ENCODE peak calls at places on chromosomes 12 and 14, in nine cellular contexts. One of them, this sample, is unnamed.

GRCh38 chr12:72053604-72054003 is 115.0 kb downstream of the TPH2 start:
- DNase-seq in glutamatergic neuron: no peak
- DNase-seq in GM12878: no peak
- DNase-seq in WTC11: no peak
- DNase-seq in PC-9: no peak
- DNase-seq in lower lobe of right lung: no peak
- DNase-seq in tibial artery: no peak
- DNase-seq in IMR-90: no peak
- DNase-seq in Caco-2: peak
- DNase-seq in this sample: no peak

GRCh38 chr12:74624206-74624605 is 86.6 kb downstream of the ATXN7L3B start:
- DNase-seq in lower lobe of right lung: no peak
- DNase-seq in glutamatergic neuron: no peak
- DNase-seq in Caco-2: no peak
- DNase-seq in PC-9: no peak
- DNase-seq in tibial artery: no peak
- DNase-seq in WTC11: no peak
- DNase-seq in GM12878: no peak
- DNase-seq in IMR-90: no peak
- DNase-seq in this sample: no peak

GRCh38 chr12:57985685-57986084 is 44.3 kb downstream of the ATP23 start:
- DNase-seq in PC-9: no peak
- DNase-seq in IMR-90: no peak
- DNase-seq in tibial artery: no peak
- DNase-seq in lower lobe of right lung: no peak
- DNase-seq in glutamatergic neuron: no peak
- DNase-seq in WTC11: no peak
- DNase-seq in Caco-2: no peak
- DNase-seq in GM12878: no peak
- DNase-seq in this sample: no peak

GRCh38 chr12:129997239-129997638 is 93.4 kb upstream of the TMEM132D start:
- DNase-seq in WTC11: no peak
- DNase-seq in lower lobe of right lung: no peak
- DNase-seq in tibial artery: no peak
- DNase-seq in Caco-2: no peak
- DNase-seq in IMR-90: no peak
- DNase-seq in PC-9: no peak
- DNase-seq in GM12878: no peak
- DNase-seq in glutamatergic neuron: no peak
- DNase-seq in this sample: no peak

GRCh38 chr14:92981726-92982125 is 58.8 kb downstream of the CHGA start:
- DNase-seq in IMR-90: no peak
- DNase-seq in tibial artery: no peak
- DNase-seq in lower lobe of right lung: no peak
- DNase-seq in glutamatergic neuron: no peak
- DNase-seq in Caco-2: no peak
- DNase-seq in PC-9: no peak
- DNase-seq in GM12878: no peak
- DNase-seq in WTC11: no peak
- DNase-seq in this sample: no peak

GRCh38 chr12:53725824-53726223 is 1.4 kb downstream of the CALCOCO1 start:
- DNase-seq in WTC11: no peak
- DNase-seq in GM12878: no peak
- DNase-seq in lower lobe of right lung: no peak
- DNase-seq in Caco-2: peak
- DNase-seq in glutamatergic neuron: no peak
- DNase-seq in IMR-90: peak
- DNase-seq in tibial artery: peak
- DNase-seq in PC-9: peak
- DNase-seq in this sample: no peak

GRCh38 chr12:47222960-47223847 is 143.4 kb upstream of the AMIGO2 start:
- DNase-seq in glutamatergic neuron: no peak
- DNase-seq in GM12878: no peak
- DNase-seq in Caco-2: peak
- DNase-seq in lower lobe of right lung: no peak
- DNase-seq in IMR-90: no peak
- DNase-seq in tibial artery: no peak
- DNase-seq in PC-9: no peak
- DNase-seq in WTC11: peak
- DNase-seq in this sample: no peak

GRCh38 chr14:63186453-63186852 is 17.8 kb upstream of the RHOJ start:
- DNase-seq in Caco-2: no peak
- DNase-seq in tibial artery: no peak
- DNase-seq in lower lobe of right lung: no peak
- DNase-seq in PC-9: no peak
- DNase-seq in GM12878: no peak
- DNase-seq in IMR-90: peak
- DNase-seq in WTC11: no peak
- DNase-seq in glutamatergic neuron: no peak
- DNase-seq in this sample: no peak

GRCh38 chr12:126042286-126042685 is 977.1 kb downstream of the AACS start:
- DNase-seq in PC-9: no peak
- DNase-seq in WTC11: no peak
- DNase-seq in glutamatergic neuron: no peak
- DNase-seq in Caco-2: no peak
- DNase-seq in lower lobe of right lung: no peak
- DNase-seq in GM12878: no peak
- DNase-seq in tibial artery: no peak
- DNase-seq in IMR-90: no peak
- DNase-seq in this sample: no peak

GRCh38 chr14:24441485-24441884 is 1.1 kb downstream of the SDR39U1 start:
- DNase-seq in WTC11: no peak
- DNase-seq in PC-9: no peak
- DNase-seq in tibial artery: no peak
- DNase-seq in glutamatergic neuron: no peak
- DNase-seq in lower lobe of right lung: no peak
- DNase-seq in GM12878: no peak
- DNase-seq in IMR-90: no peak
- DNase-seq in Caco-2: no peak
- DNase-seq in this sample: no peak

DNA sequence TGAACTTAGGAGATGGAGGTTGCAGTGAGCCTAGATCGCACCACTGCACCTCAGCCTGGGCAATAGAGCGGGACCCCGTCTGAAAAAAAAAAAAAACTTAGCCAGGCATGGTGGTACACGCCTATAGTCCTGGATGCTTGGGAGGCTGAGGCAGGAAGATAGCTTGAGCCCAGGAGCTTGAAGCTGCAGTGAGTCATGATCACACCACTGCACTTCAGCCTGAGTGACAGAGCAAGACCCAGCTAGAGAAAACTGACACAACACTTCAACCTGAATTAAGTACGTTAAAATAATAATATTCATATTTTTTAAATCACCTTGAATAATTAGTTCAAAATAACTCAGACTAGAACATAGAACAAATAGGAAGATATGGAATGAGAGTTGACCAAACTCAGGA is 5.7 kb upstream of the CATSPERB start:
- DNase-seq in Caco-2: no peak
- DNase-seq in glutamatergic neuron: no peak
- DNase-seq in lower lobe of right lung: no peak
- DNase-seq in WTC11: no peak
- DNase-seq in tibial artery: no peak
- DNase-seq in IMR-90: no peak
- DNase-seq in PC-9: no peak
- DNase-seq in GM12878: no peak
- DNase-seq in this sample: no peak
- TF ChIP-seq CTCF in Caco-2: no peak
- TF ChIP-seq CTCF in glutamatergic neuron: no peak
- TF ChIP-seq CTCF in lower lobe of right lung: no peak
- TF ChIP-seq CTCF in WTC11: no peak
- TF ChIP-seq CTCF in tibial artery: no peak
- TF ChIP-seq CTCF in IMR-90: no peak
- TF ChIP-seq CTCF in PC-9: no peak
- TF ChIP-seq CTCF in GM12878: no peak
- TF ChIP-seq CTCF in this sample: no peak

GRCh38 chr14:95677168-95677835 is 8.9 kb upstream of the TCL1B start:
- DNase-seq in GM12878: no peak
- DNase-seq in Caco-2: no peak
- DNase-seq in lower lobe of right lung: no peak
- DNase-seq in WTC11: no peak
- DNase-seq in PC-9: no peak
- DNase-seq in glutamatergic neuron: no peak
- DNase-seq in IMR-90: no peak
- DNase-seq in tibial artery: no peak
- DNase-seq in this sample: no peak

GRCh38 chr14:95679148-95679547 is 7.1 kb upstream of the TCL1B start:
- DNase-seq in WTC11: no peak
- DNase-seq in IMR-90: no peak
- DNase-seq in lower lobe of right lung: no peak
- DNase-seq in PC-9: no peak
- DNase-seq in GM12878: no peak
- DNase-seq in tibial artery: no peak
- DNase-seq in Caco-2: no peak
- DNase-seq in glutamatergic neuron: no peak
- DNase-seq in this sample: no peak

GRCh38 chr14:95681153-95681552 is 5.1 kb upstream of the TCL1B start:
- DNase-seq in IMR-90: no peak
- DNase-seq in Caco-2: no peak
- DNase-seq in lower lobe of right lung: no peak
- DNase-seq in PC-9: no peak
- DNase-seq in GM12878: no peak
- DNase-seq in glutamatergic neuron: no peak
- DNase-seq in tibial artery: no peak
- DNase-seq in WTC11: no peak
- DNase-seq in this sample: no peak

GRCh38 chr14:95683793-95684192 is 2.4 kb upstream of the TCL1B start:
- DNase-seq in Caco-2: peak
- DNase-seq in IMR-90: no peak
- DNase-seq in GM12878: no peak
- DNase-seq in tibial artery: no peak
- DNase-seq in glutamatergic neuron: no peak
- DNase-seq in lower lobe of right lung: no peak
- DNase-seq in WTC11: peak
- DNase-seq in PC-9: no peak
- DNase-seq in this sample: no peak

DNA sequence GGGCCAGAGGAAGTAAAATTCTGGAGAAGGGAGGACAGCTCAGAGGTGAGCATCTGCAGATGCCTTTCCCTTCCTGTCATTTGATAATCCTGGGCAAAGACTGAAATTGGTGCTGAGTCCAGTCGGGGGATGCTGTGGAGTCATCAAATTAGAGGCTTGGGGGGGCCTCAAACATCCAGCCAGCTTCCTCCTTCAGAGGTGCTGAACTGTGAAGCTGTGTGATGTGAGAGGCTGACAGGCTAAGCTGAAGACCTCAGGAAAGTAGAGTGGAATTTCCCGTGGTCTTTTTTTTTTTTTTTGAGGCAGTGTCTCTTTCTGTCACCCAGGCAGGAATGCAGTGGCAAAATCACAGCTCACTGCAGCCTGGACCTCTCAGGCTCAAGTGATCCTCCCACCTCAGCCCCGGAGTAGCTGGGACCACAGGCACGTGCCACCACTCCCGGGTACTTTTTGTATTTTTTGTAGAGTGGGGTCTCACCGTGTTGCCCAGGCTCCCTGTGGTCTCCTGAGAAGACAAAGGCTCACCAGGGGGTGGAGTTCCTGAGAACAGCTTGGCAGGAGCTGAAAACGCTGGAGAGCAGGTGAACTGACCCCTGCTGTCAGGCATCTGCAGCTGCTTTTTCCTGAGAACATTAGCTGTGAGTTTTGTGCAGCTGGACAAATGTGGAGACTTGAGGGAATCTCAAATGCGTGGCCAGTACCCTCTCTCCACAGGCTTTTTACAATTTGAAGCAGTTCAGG is 6.1 kb upstream of the TCL1B start:
- DNase-seq in tibial artery: no peak
- DNase-seq in Caco-2: peak
- DNase-seq in GM12878: no peak
- DNase-seq in IMR-90: no peak
- DNase-seq in glutamatergic neuron: no peak
- DNase-seq in PC-9: no peak
- DNase-seq in lower lobe of right lung: no peak
- DNase-seq in WTC11: no peak
- DNase-seq in this sample: no peak
- TF ChIP-seq CTCF in tibial artery: no peak
- TF ChIP-seq CTCF in Caco-2: peak
- TF ChIP-seq CTCF in GM12878: peak
- TF ChIP-seq CTCF in IMR-90: no peak
- TF ChIP-seq CTCF in glutamatergic neuron: no peak
- TF ChIP-seq CTCF in PC-9: no peak
- TF ChIP-seq CTCF in lower lobe of right lung: no peak
- TF ChIP-seq CTCF in WTC11: no peak
- TF ChIP-seq CTCF in this sample: no peak

DNA sequence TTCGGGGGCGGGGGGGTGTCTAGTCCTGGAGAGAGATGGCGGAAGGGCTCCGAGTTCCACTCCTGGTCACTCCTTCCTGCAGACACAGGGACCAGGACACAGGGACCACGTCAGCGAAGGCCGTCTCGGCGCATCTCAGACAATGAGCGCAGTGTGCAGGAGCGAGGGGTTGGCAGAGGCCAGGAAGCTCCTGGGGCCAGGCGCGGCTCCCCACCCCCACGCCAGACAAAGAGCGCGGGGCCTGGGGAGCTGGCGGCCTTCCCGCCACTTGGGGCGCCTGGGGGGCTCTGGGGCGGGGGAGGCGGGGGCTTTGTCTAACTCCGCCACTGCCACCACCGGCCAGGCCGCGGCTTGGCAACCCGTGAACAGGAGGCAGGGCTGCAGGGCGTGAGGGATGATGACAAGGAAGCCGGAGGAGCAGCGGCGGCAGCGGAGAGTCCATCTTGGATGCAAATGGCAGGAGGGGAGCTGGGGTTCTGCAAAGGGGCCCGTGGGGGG is 2.2 kb downstream of the CDK2AP1 start:
- DNase-seq in IMR-90: peak
- DNase-seq in Caco-2: no peak
- DNase-seq in GM12878: no peak
- DNase-seq in WTC11: peak
- DNase-seq in glutamatergic neuron: peak
- DNase-seq in lower lobe of right lung: peak
- DNase-seq in PC-9: no peak
- DNase-seq in tibial artery: no peak
- DNase-seq in this sample: peak
- TF ChIP-seq CTCF in IMR-90: peak
- TF ChIP-seq CTCF in Caco-2: no peak
- TF ChIP-seq CTCF in GM12878: no peak
- TF ChIP-seq CTCF in WTC11: no peak
- TF ChIP-seq CTCF in glutamatergic neuron: peak
- TF ChIP-seq CTCF in lower lobe of right lung: peak
- TF ChIP-seq CTCF in PC-9: no peak
- TF ChIP-seq CTCF in tibial artery: no peak
- TF ChIP-seq CTCF in this sample: no peak

DNA sequence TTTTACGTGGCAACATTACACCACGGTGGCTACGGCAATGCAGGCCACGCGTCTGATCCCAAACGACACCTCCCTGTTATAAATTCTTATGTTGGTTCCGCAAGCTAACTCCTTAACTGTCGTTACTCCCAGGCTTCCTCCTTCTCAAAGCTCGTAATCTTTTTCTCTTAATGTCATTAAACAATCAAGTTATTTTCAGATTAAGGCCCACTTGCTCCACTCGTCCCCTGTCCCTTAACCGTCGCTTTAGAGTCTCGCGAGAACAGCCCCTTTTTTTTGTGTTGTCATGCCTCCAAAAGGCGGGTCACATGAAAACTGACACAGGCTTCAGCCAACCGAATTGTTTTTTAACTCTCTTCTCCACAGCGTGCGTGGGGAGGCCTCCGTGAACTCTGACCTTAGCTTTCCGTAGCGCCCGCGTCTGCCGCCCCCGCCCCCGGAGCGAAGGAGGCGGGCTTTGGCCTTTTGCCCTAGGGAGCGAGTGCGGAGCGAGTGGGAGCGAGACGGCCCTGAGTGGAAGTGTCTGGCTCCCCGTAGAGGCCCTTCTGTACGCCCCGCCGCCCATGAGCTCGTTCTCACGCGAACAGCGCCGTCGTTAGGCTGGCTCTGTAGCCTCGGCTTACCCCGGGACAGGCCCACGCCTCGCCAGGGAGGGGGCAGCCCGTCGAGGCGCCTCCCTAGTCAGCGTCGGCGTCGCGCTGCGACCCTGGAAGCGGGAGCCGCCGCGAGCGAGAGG is at the start of gene CAND1:
- DNase-seq in GM12878: peak
- DNase-seq in glutamatergic neuron: peak
- DNase-seq in IMR-90: peak
- DNase-seq in Caco-2: peak
- DNase-seq in PC-9: peak
- DNase-seq in tibial artery: peak
- DNase-seq in WTC11: peak
- DNase-seq in lower lobe of right lung: peak
- DNase-seq in this sample: peak
- TF ChIP-seq CTCF in GM12878: peak
- TF ChIP-seq CTCF in glutamatergic neuron: no peak
- TF ChIP-seq CTCF in IMR-90: no peak
- TF ChIP-seq CTCF in Caco-2: peak
- TF ChIP-seq CTCF in PC-9: no peak
- TF ChIP-seq CTCF in tibial artery: no peak
- TF ChIP-seq CTCF in WTC11: no peak
- TF ChIP-seq CTCF in lower lobe of right lung: peak
- TF ChIP-seq CTCF in this sample: no peak

This sample was measured in neural crest cell.